ENCODE peak calls at places on chromosomes 5 and 9, in ten cellular contexts. T, U, F, R, J, Q, C, S, K and N are unnamed samples.

GRCh38 chr9:122265265-122265900 is 701 bp downstream of the MRRF start:
- DNase-seq in T (no peak), U (peak), F (peak), R (no peak), J (peak), Q (peak), C (no peak), S (no peak), K (no peak), N (no peak)

GRCh38 chr9:121640076-121640475 is 11.4 kb upstream of the DAB2IP start:
- DNase-seq in T (no peak), U (peak), F (peak), R (no peak), J (no peak), Q (peak), C (peak), S (peak), K (peak), N (no peak)

GRCh38 chr9:89916001-89916635 is 311.3 kb downstream of the GADD45G start:
- DNase-seq in T (no peak), U (no peak), F (no peak), R (peak), J (no peak), Q (no peak), C (no peak), S (no peak), K (no peak), N (no peak)

GRCh38 chr5:108681079-108681921 is 66.4 kb upstream of the FER start:
- DNase-seq in T (no peak), U (peak), F (peak), R (no peak), J (no peak), Q (peak), C (peak), S (no peak), K (no peak), N (peak)

GRCh38 chr5:84718377-84718776 is 333.7 kb upstream of the EDIL3 start:
- DNase-seq in T (no peak), U (no peak), F (no peak), R (no peak), J (no peak), Q (no peak), C (no peak), S (no peak), K (no peak), N (no peak)

GRCh38 chr9:93682155-93682968 is 106.0 kb downstream of the PHF2 start:
- DNase-seq in T (no peak), U (peak), F (peak), R (peak), J (no peak), Q (peak), C (peak), S (peak), K (peak), N (no peak)

GRCh38 chr5:1414311-1415058 is 30.8 kb downstream of the SLC6A3 start:
- DNase-seq in T (no peak), U (peak), F (no peak), R (no peak), J (no peak), Q (no peak), C (no peak), S (peak), K (no peak), N (no peak)

GRCh38 chr5:125153231-125153630 is 406.8 kb upstream of the ZNF608 start:
- DNase-seq in T (no peak), U (no peak), F (no peak), R (no peak), J (no peak), Q (no peak), C (no peak), S (no peak), K (no peak), N (no peak)

GRCh38 chr5:59066367-59067163 is 483.7 kb downstream of the RAB3C start:
- DNase-seq in T (no peak), U (no peak), F (no peak), R (no peak), J (no peak), Q (peak), C (no peak), S (no peak), K (no peak), N (peak)

GRCh38 chr9:7169717-7170348 is 412.1 kb downstream of the KDM4C start:
- DNase-seq in T (no peak), U (no peak), F (no peak), R (no peak), J (no peak), Q (peak), C (peak), S (no peak), K (no peak), N (no peak)

GRCh38 chr5:173762930-173763329 is 125.2 kb upstream of the CPEB4 start:
- DNase-seq in T (no peak), U (no peak), F (no peak), R (no peak), J (no peak), Q (no peak), C (no peak), S (no peak), K (no peak), N (no peak)

GRCh38 chr5:647727-648126 is 35.6 kb downstream of the CEP72 start:
- DNase-seq in T (no peak), U (no peak), F (no peak), R (no peak), J (no peak), Q (no peak), C (no peak), S (no peak), K (no peak), N (no peak)